ENCODE peak calls at places on chromosomes 2 and 18, in five cellular contexts. T is astrocyte, P is HCT116, E is GM13976, S is fibroblast of lung. R is an unnamed sample.

GRCh38 chr2:42925742-42926437 is 133.5 kb upstream of the HAAO start:
- DNase-seq in T (no peak), P (no peak), E (no peak), S (no peak), R (no peak)

GRCh38 chr18:29012364-29012763 is 835.4 kb upstream of the CDH2 start:
- DNase-seq in T (no peak), P (no peak), E (no peak), S (no peak), R (no peak)

GRCh38 chr2:16050261-16051045 is 110.1 kb downstream of the MYCN start:
- DNase-seq in T (no peak), P (no peak), E (no peak), S (no peak), R (no peak)

GRCh38 chr18:12858961-12859360 is 25.1 kb downstream of the PTPN2 start:
- DNase-seq in T (no peak), P (no peak), E (no peak), S (no peak), R (no peak)

GRCh38 chr2:96260404-96261260 is 5.2 kb downstream of the TMEM127 start:
- DNase-seq in T (peak; percentile 81), P (peak; percentile 82), E (peak; percentile 77), S (peak; percentile 92), R (peak; percentile 68)

GRCh38 chr2:194260185-194260584 is 1396.8 kb upstream of the SLC39A10 start:
- DNase-seq in T (no peak), P (no peak), E (no peak), S (no peak), R (no peak)

GRCh38 chr2:156356006-156356764 is 23.7 kb upstream of the NR4A2 start:
- DNase-seq in T (peak; percentile 42), P (no peak), E (no peak), S (no peak), R (no peak)

GRCh38 chr18:63843008-63843407 is 44.5 kb upstream of the SERPINB2 start:
- DNase-seq in T (no peak), P (no peak), E (no peak), S (no peak), R (no peak)

GRCh38 chr18:58307441-58307840 is 263.4 kb downstream of the NEDD4L start:
- DNase-seq in T (no peak), P (no peak), E (no peak), S (no peak), R (no peak)

GRCh38 chr18:49565656-49566055 is 3.8 kb downstream of the LIPG start:
- DNase-seq in T (peak; percentile 59), P (no peak), E (no peak), S (peak; percentile 67), R (no peak)

GRCh38 chr2:205293559-205293958 is 388.7 kb upstream of the NRP2 start:
- DNase-seq in T (no peak), P (no peak), E (no peak), S (no peak), R (no peak)

GRCh38 chr18:26307161-26307773 is 81.0 kb downstream of the TAF4B start:
- DNase-seq in T (peak; percentile 26), P (peak; percentile 15), E (peak; percentile 55), S (peak; percentile 75), R (peak; percentile 52)

GRCh38 chr2:226687641-226688253 is 111.9 kb downstream of the IRS1 start:
- DNase-seq in T (peak; percentile 7), P (no peak), E (no peak), S (no peak), R (no peak)

GRCh38 chr18:3623769-3624545 is 174.0 kb downstream of the TGIF1 start:
- DNase-seq in T (peak; percentile 98), P (peak; percentile 96), E (no peak), S (peak; percentile 96), R (no peak)

GRCh38 chr2:46381263-46381849 is 84.1 kb downstream of the EPAS1 start:
- DNase-seq in T (peak; percentile 2), P (no peak), E (no peak), S (peak; percentile 33), R (no peak)

GRCh38 chr18:44590976-44591375 is 89.7 kb upstream of the SETBP1 start:
- DNase-seq in T (no peak), P (no peak), E (no peak), S (no peak), R (no peak)

GRCh38 chr2:240650254-240650965 is 25.1 kb downstream of the GPR35 start:
- DNase-seq in T (no peak), P (no peak), E (no peak), S (no peak), R (no peak)

GRCh38 chr2:172735646-172736418 is at the start of gene RAPGEF4:
- DNase-seq in T (no peak), P (no peak), E (peak; percentile 40), S (no peak), R (peak; percentile 20)

GRCh38 chr2:17792515-17792914 is 23.7 kb upstream of the MSGN1 start:
- DNase-seq in T (peak; percentile 18), P (no peak), E (no peak), S (peak; percentile 49), R (no peak)

GRCh38 chr2:231532189-231533035 is 2.2 kb upstream of the NMUR1 start:
- DNase-seq in T (no peak), P (no peak), E (no peak), S (no peak), R (no peak)

GRCh38 chr2:230922951-230923717 is 1.9 kb downstream of the GPR55 start:
- DNase-seq in T (no peak), P (no peak), E (no peak), S (no peak), R (no peak)

GRCh38 chr2:885230-886071 is 65.2 kb upstream of the SNTG2 start:
- DNase-seq in T (no peak), P (no peak), E (no peak), S (no peak), R (no peak)

GRCh38 chr18:11283531-11284071 is 134.2 kb upstream of the PIEZO2 start:
- DNase-seq in T (no peak), P (no peak), E (no peak), S (peak; percentile 29), R (no peak)

GRCh38 chr2:30113617-30114293 is 33.1 kb upstream of the YPEL5 start:
- DNase-seq in T (peak; percentile 97), P (no peak), E (no peak), S (peak; percentile 85), R (no peak)

GRCh38 chr2:99593692-99594427 is 104.0 kb upstream of the REV1 start:
- DNase-seq in T (no peak), P (no peak), E (no peak), S (no peak), R (no peak)

GRCh38 chr2:50126845-50127244 is 905.1 kb downstream of the NRXN1 start:
- DNase-seq in T (no peak), P (no peak), E (no peak), S (no peak), R (no peak)

GRCh38 chr2:237732790-237733349 is 65.7 kb upstream of the RBM44 start:
- DNase-seq in T (peak; percentile 24), P (no peak), E (no peak), S (no peak), R (no peak)

GRCh38 chr2:31168291-31168690 is 30.1 kb upstream of the GALNT14 start:
- DNase-seq in T (no peak), P (no peak), E (no peak), S (no peak), R (no peak)

GRCh38 chr2:65353046-65353445 is 79.4 kb downstream of the SPRED2 start:
- DNase-seq in T (no peak), P (no peak), E (no peak), S (no peak), R (no peak)
- TF ChIP-seq CTCF in T (no peak), P (no peak), E (no peak), S (no peak), R (peak; percentile 13)

GRCh38 chr2:170742896-170743529 is 27.2 kb upstream of the ERICH2 start:
- DNase-seq in T (peak; percentile 49), P (no peak), E (no peak), S (peak; percentile 12), R (no peak)
- TF ChIP-seq CTCF in T (no peak), P (no peak), E (no peak), S (no peak), R (no peak)

GRCh38 chr18:36828630-36829361 is at the start of the genes KIAA1328 and TPGS2:
- DNase-seq in T (peak; percentile 69), P (peak; percentile 61), E (peak; percentile 94), S (peak; percentile 86), R (peak; percentile 93)
- TF ChIP-seq CTCF in T (peak; percentile 18), P (peak; percentile 34), E (peak; percentile 58), S (peak; percentile 29), R (peak; percentile 41)

DNA sequence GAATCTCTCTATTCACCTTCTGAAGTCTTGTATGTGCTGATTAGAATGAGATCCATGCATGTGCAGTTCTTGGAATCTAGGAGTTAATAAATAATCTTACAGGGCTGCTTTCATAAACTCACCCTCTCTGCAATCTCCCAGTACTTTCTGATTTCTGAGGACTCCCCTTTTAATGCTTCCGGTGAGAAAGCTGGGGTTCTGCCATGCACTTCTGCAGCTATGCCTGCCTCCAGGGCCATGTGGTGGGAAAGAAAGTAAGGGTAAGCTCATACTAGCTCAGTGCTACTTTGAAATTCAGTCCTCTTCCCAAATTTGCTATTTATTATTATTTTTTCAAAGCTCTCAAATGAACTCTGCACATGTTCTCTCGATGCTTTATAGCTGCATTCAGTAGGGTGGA is 432.9 kb downstream of the MTX2 start:
- DNase-seq in T (no peak), P (no peak), E (no peak), S (no peak), R (no peak)
- TF ChIP-seq CTCF in T (no peak), P (no peak), E (no peak), S (no peak), R (no peak)

DNA sequence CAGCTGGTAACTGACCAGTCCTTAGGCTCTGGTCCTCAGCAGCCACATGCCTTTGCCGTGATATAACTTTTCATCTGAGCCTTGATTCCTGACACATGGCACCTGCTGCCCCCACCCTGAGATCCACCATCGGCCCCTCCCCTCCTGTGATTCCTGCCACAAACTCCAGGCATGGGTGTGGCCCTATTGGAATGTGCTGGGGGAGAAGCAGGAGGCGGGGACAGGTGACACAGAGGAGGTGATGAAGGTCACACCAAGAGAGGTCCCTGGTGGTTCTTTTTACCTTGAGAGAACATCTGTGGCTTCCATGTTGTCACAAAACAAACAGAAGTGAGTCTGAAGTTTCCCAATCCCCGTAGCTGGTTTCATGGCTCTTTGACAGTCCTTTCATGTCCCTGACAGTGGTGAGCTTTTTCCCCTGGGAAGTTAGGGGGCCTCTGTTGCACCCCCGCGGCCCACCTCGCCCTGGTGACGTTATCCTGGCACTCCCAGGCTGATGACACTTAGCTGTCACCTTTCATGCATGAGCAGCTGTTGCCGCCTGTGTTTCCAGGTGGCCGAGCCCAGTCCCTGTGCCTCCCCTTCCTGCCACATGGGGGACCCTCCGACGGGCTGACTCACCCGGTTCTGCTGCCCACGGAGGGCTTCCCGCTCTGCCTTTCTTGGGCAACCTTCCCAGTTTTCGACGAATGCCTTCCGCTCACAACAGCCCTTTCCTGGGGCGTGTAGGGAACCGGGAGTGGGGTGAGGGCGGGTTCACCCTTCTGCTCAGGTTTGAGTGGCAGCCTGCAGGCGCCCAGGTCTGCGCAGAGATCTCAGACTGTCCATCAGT is 66.3 kb upstream of the GLI2 start:
- DNase-seq in T (peak; percentile 54), P (peak; percentile 38), E (no peak), S (peak; percentile 53), R (no peak)
- TF ChIP-seq CTCF in T (peak; percentile 33), P (no peak), E (no peak), S (peak; percentile 15), R (no peak)

GRCh38 chr2:211216221-211216620 is 659.8 kb downstream of the CPS1 start:
- DNase-seq in T (no peak), P (no peak), E (no peak), S (no peak), R (no peak)
- TF ChIP-seq CTCF in T (peak; percentile 22), P (peak; percentile 28), E (no peak), S (no peak), R (no peak)

GRCh38 chr2:222052934-222053367 is 245.8 kb downstream of the PAX3 start:
- DNase-seq in T (no peak), P (peak; percentile 22), E (no peak), S (no peak), R (no peak)
- TF ChIP-seq CTCF in T (no peak), P (no peak), E (no peak), S (no peak), R (no peak)

R was measured in GM10248.